ENCODE peak calls at places on chromosomes 2 and 18, in four cellular contexts. A, G, V and O are unnamed samples.

GRCh38 chr2:238061310-238062202 is 755 bp downstream of the SCLY start:
- DNase-seq in V (peak; percentile 51), G (peak; percentile 22), A (peak; percentile 25), O (peak; percentile 22)

GRCh38 chr2:68135448-68136320 is 22.0 kb upstream of the PNO1 start:
- DNase-seq in G (no peak), V (no peak), A (no peak), O (no peak)

GRCh38 chr2:133844214-133844892 is 276.1 kb upstream of the NCKAP5 start:
- DNase-seq in V (peak; percentile 53), A (peak; percentile 48), G (peak; percentile 78), O (peak; percentile 73)

GRCh38 chr2:215460682-215461081 is 24.8 kb upstream of the FN1 start:
- DNase-seq in G (peak; percentile 89), V (no peak), A (no peak), O (peak; percentile 93)

GRCh38 chr2:65114921-65115320 is 15.0 kb downstream of the RAB1A start:
- DNase-seq in A (no peak), G (no peak), V (no peak), O (no peak)

GRCh38 chr18:3044931-3045698 is 32.2 kb upstream of the LPIN2 start:
- DNase-seq in A (no peak), G (no peak), V (peak; percentile 64), O (no peak)

GRCh38 chr2:144659731-144660275 is 139.9 kb upstream of the ZEB2 start:
- DNase-seq in A (peak; percentile 8), G (peak; percentile 29), V (peak; percentile 61), O (peak; percentile 83)

GRCh38 chr2:106192752-106193490 is 1.2 kb downstream of the UXS1 start:
- DNase-seq in G (peak; percentile 84), V (peak; percentile 77), A (peak; percentile 29), O (peak; percentile 59)

GRCh38 chr2:176247859-176248258 is 21.4 kb upstream of the MTX2 start:
- DNase-seq in V (no peak), G (no peak), A (no peak), O (no peak)

GRCh38 chr2:11128258-11128951 is 26.9 kb upstream of the SLC66A3 start:
- DNase-seq in V (no peak), A (no peak), G (peak; percentile 57), O (peak; percentile 64)

GRCh38 chr2:232533944-232534710 is 5.4 kb upstream of the CHRNG start:
- DNase-seq in A (no peak), V (no peak), G (no peak), O (no peak)

GRCh38 chr2:218648473-218649100 is 10.8 kb downstream of the ZNF142 start:
- DNase-seq in V (peak; percentile 73), A (peak; percentile 48), G (peak; percentile 48), O (peak; percentile 50)

GRCh38 chr18:59715966-59716369 is 18.7 kb upstream of the CCBE1 start:
- DNase-seq in V (no peak), G (peak; percentile 94), A (no peak), O (peak; percentile 97)

GRCh38 chr18:37956020-37956419 is 390.4 kb upstream of the CELF4 start:
- DNase-seq in V (no peak), G (no peak), A (no peak), O (no peak)

GRCh38 chr2:54555318-54555837 is 99.3 kb downstream of the SPTBN1 start:
- DNase-seq in G (no peak), A (no peak), V (no peak), O (no peak)

GRCh38 chr2:186517090-186517489 is 31.0 kb downstream of the ZC3H15 start:
- DNase-seq in G (no peak), V (no peak), A (no peak), O (no peak)

GRCh38 chr2:1495676-1496393 is 82.6 kb downstream of the TPO start:
- DNase-seq in G (no peak), A (no peak), V (no peak), O (no peak)

GRCh38 chr2:239160226-239161143 is 240.3 kb downstream of the HDAC4 start:
- DNase-seq in G (no peak), A (no peak), V (no peak), O (no peak)

GRCh38 chr18:2513616-2514015 is 57.7 kb downstream of the METTL4 start:
- DNase-seq in V (no peak), A (no peak), G (peak; percentile 28), O (no peak)

GRCh38 chr2:70385966-70386595 is 84.2 kb upstream of the FAM136A start:
- DNase-seq in G (no peak), A (no peak), V (no peak), O (peak; percentile 66)

GRCh38 chr2:74991977-74992376 is 33.5 kb downstream of the POLE4 start:
- DNase-seq in V (no peak), A (no peak), G (peak; percentile 51), O (peak; percentile 82)

GRCh38 chr2:64141711-64142405 is 2.4 kb downstream of the PELI1 start:
- DNase-seq in G (no peak), A (no peak), V (no peak), O (no peak)

GRCh38 chr2:74939919-74940812 is 18.3 kb upstream of the POLE4 start:
- DNase-seq in A (no peak), V (no peak), G (no peak), O (no peak)

GRCh38 chr2:23642516-23642915 is 257.5 kb downstream of the KLHL29 start:
- DNase-seq in A (no peak), V (no peak), G (no peak), O (no peak)

GRCh38 chr2:30684996-30685395 is 122.2 kb downstream of the CAPN13 start:
- DNase-seq in A (no peak), G (no peak), V (no peak), O (no peak)

GRCh38 chr18:58401191-58401590 is 227.7 kb downstream of the ALPK2 start:
- DNase-seq in V (no peak), G (no peak), A (no peak), O (no peak)

GRCh38 chr2:39202639-39203369 is 41.0 kb downstream of the CDKL4 start:
- DNase-seq in A (no peak), V (no peak), G (no peak), O (no peak)